ENCODE peak calls at places on chromosomes 12 and 14, in ten cellular contexts. L is GM04503; Q is stimulated activated CD4-positive, alpha-beta T cell treated with anti-CD3 and anti-CD28 coated beads, Interleukin-1b, Interleukin-23, amount 100 ng/mL, for 1 hour; A is T-helper 2 cell treated with Interferon-gamma antibody and Interleukin-4, amounts not matched to agents 5 μg/mL and 100 μg/mL, for 36 hours; K is stomach; B is ACHN; I is T-helper 17 cell; Z is GM13977; R is NCI-H1092; F is germinal center. J is an unnamed sample.

GRCh38 chr14:80522936-80523335 is 311.6 kb upstream of the DIO2 start:
- DNase-seq in L (peak), Q (no peak), A (no peak), K (no peak), B (no peak), I (no peak), Z (no peak), R (no peak), F (no peak), J (no peak)

GRCh38 chr14:75934998-75935628 is 46.7 kb downstream of the TGFB3 start:
- DNase-seq in L (no peak), Q (no peak), A (no peak), K (no peak), B (no peak), I (no peak), Z (no peak), R (no peak), F (no peak), J (no peak)

GRCh38 chr12:107564946-107565345 is 120.7 kb upstream of the PWP1 start:
- DNase-seq in L (no peak), Q (no peak), A (no peak), K (no peak), B (peak), I (no peak), Z (no peak), R (no peak), F (no peak), J (no peak)

GRCh38 chr14:54220122-54220691 is 176.6 kb upstream of the CDKN3 start:
- DNase-seq in L (no peak), Q (no peak), A (no peak), K (no peak), B (no peak), I (no peak), Z (no peak), R (peak), F (no peak), J (no peak)

GRCh38 chr14:61911534-61911933 is 149.3 kb downstream of the SNAPC1 start:
- DNase-seq in L (no peak), Q (no peak), A (no peak), K (no peak), B (no peak), I (no peak), Z (peak), R (no peak), F (peak), J (no peak)

GRCh38 chr14:24385524-24385923 is 13.3 kb upstream of the NYNRIN start:
- DNase-seq in L (no peak), Q (no peak), A (no peak), K (no peak), B (no peak), I (no peak), Z (no peak), R (no peak), F (no peak), J (no peak)

GRCh38 chr12:75724913-75725312 is 213.5 kb upstream of the KRR1 start:
- DNase-seq in L (peak), Q (no peak), A (no peak), K (no peak), B (peak), I (no peak), Z (no peak), R (peak), F (no peak), J (no peak)

GRCh38 chr12:59403259-59403932 is 192.4 kb upstream of the SLC16A7 start:
- DNase-seq in L (peak), Q (no peak), A (peak), K (peak), B (peak), I (no peak), Z (peak), R (peak), F (peak), J (no peak)

GRCh38 chr14:30143617-30144016 is 216.0 kb upstream of the PRKD1 start:
- DNase-seq in L (no peak), Q (no peak), A (no peak), K (no peak), B (no peak), I (no peak), Z (no peak), R (no peak), F (no peak), J (no peak)

GRCh38 chr12:57142727-57143126 is 4.7 kb downstream of the LRP1-AS start:
- DNase-seq in L (no peak), Q (no peak), A (no peak), K (no peak), B (no peak), I (no peak), Z (no peak), R (no peak), F (no peak), J (no peak)

GRCh38 chr14:52918486-52918885 is 32.4 kb downstream of the FERMT2 start:
- DNase-seq in L (peak), Q (no peak), A (peak), K (no peak), B (peak), I (no peak), Z (peak), R (no peak), F (peak), J (peak)

GRCh38 chr12:48023386-48023785 is 19.1 kb upstream of the COL2A1 start:
- DNase-seq in L (no peak), Q (no peak), A (no peak), K (peak), B (no peak), I (no peak), Z (no peak), R (peak), F (no peak), J (no peak)

GRCh38 chr14:66025779-66026178 is 460.4 kb upstream of the CCDC196 start:
- DNase-seq in L (no peak), Q (no peak), A (no peak), K (no peak), B (no peak), I (no peak), Z (no peak), R (no peak), F (no peak), J (no peak)

GRCh38 chr14:32565256-32565655 is 236.2 kb downstream of the AKAP6 start:
- DNase-seq in L (no peak), Q (no peak), A (no peak), K (no peak), B (no peak), I (no peak), Z (no peak), R (no peak), F (no peak), J (no peak)

GRCh38 chr14:72611956-72612500 is 281.9 kb downstream of the DPF3 start:
- DNase-seq in L (no peak), Q (no peak), A (no peak), K (no peak), B (no peak), I (no peak), Z (no peak), R (no peak), F (no peak), J (no peak)

GRCh38 chr12:103470664-103471063 is 25.1 kb downstream of the C12orf42 start:
- DNase-seq in L (no peak), Q (no peak), A (no peak), K (no peak), B (no peak), I (no peak), Z (no peak), R (no peak), F (no peak), J (no peak)

GRCh38 chr14:67477926-67478915 is 10.3 kb downstream of the TMEM229B start:
- DNase-seq in L (no peak), Q (no peak), A (no peak), K (no peak), B (no peak), I (no peak), Z (no peak), R (peak), F (no peak), J (no peak)

GRCh38 chr12:53505086-53505485 is 2.2 kb downstream of the NPFF start:
- DNase-seq in L (no peak), Q (no peak), A (no peak), K (no peak), B (no peak), I (no peak), Z (no peak), R (no peak), F (no peak), J (no peak)

GRCh38 chr14:81234268-81234667 is 13.5 kb upstream of the GTF2A1 start:
- DNase-seq in L (no peak), Q (no peak), A (no peak), K (no peak), B (peak), I (no peak), Z (no peak), R (no peak), F (no peak), J (no peak)

GRCh38 chr12:132402831-132403416 is 73.5 kb upstream of the GALNT9 start:
- DNase-seq in L (no peak), Q (no peak), A (no peak), K (no peak), B (no peak), I (no peak), Z (no peak), R (no peak), F (no peak), J (no peak)

GRCh38 chr12:21337453-21337852 is 2.7 kb upstream of the SLCO1A2 start:
- DNase-seq in L (no peak), Q (no peak), A (no peak), K (no peak), B (no peak), I (no peak), Z (no peak), R (no peak), F (no peak), J (no peak)